ENCODE peak calls at places on chromosomes 11 and 22, in seven cellular contexts. H, U, T, R, P, V and F are unnamed samples.
A peak's percentile ranks its signal among the peaks of the same experiment; 100 is the strongest.

GRCh38 chr11:85896871-85897270 is 41.7 kb downstream of the CCDC83 start:
- DNase-seq in H (no peak), U (no peak), T (no peak), R (no peak), P (no peak), V (peak; percentile 17), F (no peak)

GRCh38 chr11:15941206-15941770 is 415.1 kb downstream of the SOX6 start:
- DNase-seq in H (peak; percentile 39), U (no peak), T (peak; percentile 70), R (no peak), P (peak; percentile 94), V (peak; percentile 65), F (peak; percentile 87)

GRCh38 chr11:72015511-72016061 is 16.9 kb downstream of the IL18BP start:
- DNase-seq in H (no peak), U (peak; percentile 24), T (peak; percentile 59), R (peak; percentile 19), P (no peak), V (peak; percentile 57), F (peak; percentile 63)

GRCh38 chr22:19115628-19116027 is 6.6 kb downstream of the DGCR2 start:
- DNase-seq in H (no peak), U (no peak), T (no peak), R (no peak), P (no peak), V (no peak), F (no peak)

GRCh38 chr22:41844513-41844912 is 11.6 kb downstream of the SREBF2 start:
- DNase-seq in H (no peak), U (no peak), T (no peak), R (no peak), P (no peak), V (peak; percentile 97), F (no peak)

GRCh38 chr22:29330753-29331152 is 15.3 kb upstream of the RASL10A start:
- DNase-seq in H (no peak), U (peak; percentile 77), T (peak; percentile 62), R (peak; percentile 77), P (no peak), V (no peak), F (peak; percentile 47)

GRCh38 chr11:17864478-17864941 is 129.9 kb downstream of the KCNC1 start:
- DNase-seq in H (no peak), U (no peak), T (peak; percentile 54), R (no peak), P (peak; percentile 69), V (peak; percentile 88), F (peak; percentile 51)

GRCh38 chr11:60206616-60207015 is 23.7 kb upstream of the MS4A6A start:
- DNase-seq in H (no peak), U (no peak), T (no peak), R (no peak), P (no peak), V (no peak), F (no peak)

GRCh38 chr11:66480116-66480938 is at the start of gene DPP3:
- DNase-seq in H (peak; percentile 96), U (peak; percentile 95), T (peak; percentile 98), R (peak; percentile 98), P (peak; percentile 98), V (peak; percentile 98), F (peak; percentile 99)

GRCh38 chr11:26901162-26901561 is 92.8 kb upstream of the FIBIN start:
- DNase-seq in H (no peak), U (no peak), T (no peak), R (no peak), P (no peak), V (no peak), F (no peak)

GRCh38 chr11:9138612-9139579 is 47.5 kb upstream of the SCUBE2 start:
- DNase-seq in H (no peak), U (peak; percentile 95), T (no peak), R (peak; percentile 79), P (peak; percentile 34), V (peak; percentile 75), F (no peak)

GRCh38 chr11:77230878-77231605 is 70.4 kb downstream of the GDPD4 start:
- DNase-seq in H (no peak), U (no peak), T (no peak), R (no peak), P (no peak), V (no peak), F (no peak)

GRCh38 chr11:19284881-19285280 is 44.1 kb upstream of the E2F8 start:
- DNase-seq in H (no peak), U (no peak), T (peak; percentile 92), R (no peak), P (no peak), V (peak; percentile 7), F (no peak)

GRCh38 chr22:46593211-46593676 is 26.9 kb upstream of the GRAMD4 start:
- DNase-seq in H (no peak), U (no peak), T (no peak), R (no peak), P (no peak), V (no peak), F (no peak)

GRCh38 chr11:73072935-73073481 is 69.1 kb downstream of the FCHSD2 start:
- DNase-seq in H (no peak), U (peak; percentile 12), T (no peak), R (peak; percentile 41), P (no peak), V (no peak), F (no peak)

GRCh38 chr11:87372068-87372467 is 334.3 kb downstream of the TMEM135 start:
- DNase-seq in H (no peak), U (no peak), T (no peak), R (no peak), P (no peak), V (no peak), F (no peak)

GRCh38 chr11:115758011-115758410 is 253.8 kb upstream of the CADM1 start:
- DNase-seq in H (no peak), U (no peak), T (no peak), R (no peak), P (no peak), V (no peak), F (no peak)
- H4K8ac ChIP-seq in H (no peak overlapping the region), U (peak overlapping the region; percentile 40), T (no peak overlapping the region), R (no peak overlapping the region), P (no peak overlapping the region), V (no peak overlapping the region), F (no peak overlapping the region)

GRCh38 chr11:94183886-94184264 is 55.2 kb downstream of the PANX1 start:
- DNase-seq in H (peak; percentile 66), U (peak; percentile 67), T (peak; percentile 86), R (peak; percentile 64), P (peak; percentile 93), V (peak; percentile 86), F (peak; percentile 87)
- H4K8ac ChIP-seq in H (no peak overlapping the region), U (peak overlapping the region; percentile 4), T (no peak overlapping the region), R (no peak overlapping the region), P (peak overlapping the region; percentile 58), V (no peak overlapping the region), F (no peak overlapping the region)

GRCh38 chr11:6204708-6205107 is 649 bp upstream of the C11orf42 start:
- DNase-seq in H (no peak), U (no peak), T (no peak), R (no peak), P (no peak), V (peak; percentile 97), F (no peak)
- H4K8ac ChIP-seq in H (no peak overlapping the region), U (no peak overlapping the region), T (no peak overlapping the region), R (no peak overlapping the region), P (no peak overlapping the region), V (no peak overlapping the region), F (no peak overlapping the region)

DNA sequence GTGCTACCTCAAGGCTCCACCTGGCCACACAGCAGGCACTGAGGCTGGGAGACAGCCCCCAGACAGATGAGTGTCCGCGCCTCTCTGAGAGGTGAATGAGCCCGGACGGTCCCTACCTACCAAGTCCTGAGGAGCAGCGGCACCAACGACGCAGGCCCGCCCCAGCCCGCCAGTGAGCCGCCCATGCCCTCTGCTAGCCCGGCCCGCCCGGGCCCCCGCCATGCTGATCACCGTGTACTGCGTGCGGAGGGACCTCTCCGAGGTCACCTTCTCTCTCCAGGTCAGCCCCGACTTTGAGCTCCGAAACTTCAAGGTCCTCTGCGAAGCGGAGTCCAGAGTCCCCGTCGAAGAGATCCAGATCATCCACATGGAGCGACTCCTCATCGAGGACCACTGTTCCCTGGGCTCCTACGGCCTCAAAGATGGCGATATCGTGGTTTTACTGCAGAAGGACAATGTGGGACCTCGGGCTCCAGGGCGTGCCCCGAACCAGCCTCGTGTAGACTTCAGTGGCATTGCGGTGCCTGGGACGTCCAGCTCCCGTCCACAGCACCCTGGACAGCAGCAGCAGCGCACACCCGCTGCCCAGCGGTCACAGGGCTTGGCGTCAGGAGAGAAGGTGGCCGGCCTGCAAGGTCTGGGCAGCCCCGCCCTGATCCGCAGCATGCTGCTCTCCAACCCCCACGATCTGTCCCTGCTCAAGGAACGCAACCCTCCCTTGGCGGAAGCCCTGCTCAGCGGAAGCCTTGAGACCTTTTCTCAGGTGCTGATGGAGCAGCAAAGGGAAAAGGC is at the start of gene DDI1:
- DNase-seq in H (no peak), U (no peak), T (no peak), R (no peak), P (no peak), V (no peak), F (no peak)
- H4K8ac ChIP-seq in H (no peak within 1 kb of the TSS), U (no peak within 1 kb of the TSS), T (no peak within 1 kb of the TSS), R (no peak within 1 kb of the TSS), P (peak within 1 kb of the TSS; percentile 57), V (no peak within 1 kb of the TSS), F (no peak within 1 kb of the TSS)

GRCh38 chr11:125514336-125515101 is 18.5 kb upstream of the FEZ1 start:
- DNase-seq in H (no peak), U (peak; percentile 46), T (peak; percentile 65), R (peak; percentile 8), P (no peak), V (peak; percentile 97), F (no peak)
- H4K8ac ChIP-seq in H (no peak overlapping the region), U (no peak overlapping the region), T (no peak overlapping the region), R (no peak overlapping the region), P (no peak overlapping the region), V (no peak overlapping the region), F (no peak overlapping the region)